ENCODE peak calls at places on chromosomes 6 and 20, in six cellular contexts. Z is heart right ventricle, T is prostate gland, K is endothelial cell of umbilical vein, A is sigmoid colon, D is H9. V is an unnamed sample.

GRCh38 chr6:17705778-17706579 is 746 bp downstream of the NUP153 start:
- DNase-seq in Z (peak; percentile 59), T (peak; percentile 33), K (peak; percentile 70), A (peak; percentile 81), D (peak; percentile 58), V (peak; percentile 51)

GRCh38 chr6:75386050-75386770 is 101.6 kb upstream of the TMEM30A start:
- DNase-seq in Z (no peak), T (no peak), K (no peak), A (no peak), D (no peak), V (no peak)

GRCh38 chr6:154164397-154164796 is 125.4 kb downstream of the OPRM1 start:
- DNase-seq in Z (no peak), T (peak; percentile 40), K (peak; percentile 57), A (peak; percentile 71), D (no peak), V (peak; percentile 81)

GRCh38 chr20:41005361-41005729 is 23.3 kb upstream of the TOP1 start:
- DNase-seq in Z (peak; percentile 82), T (peak; percentile 94), K (peak; percentile 98), A (peak; percentile 97), D (no peak), V (no peak)

GRCh38 chr6:26322645-26323482 is 42.1 kb upstream of the BTN3A2 start:
- DNase-seq in Z (no peak), T (no peak), K (peak; percentile 90), A (no peak), D (peak; percentile 57), V (no peak)

GRCh38 chr6:82890240-82890639 is 175.4 kb downstream of the UBE3D start:
- DNase-seq in Z (no peak), T (no peak), K (no peak), A (no peak), D (no peak), V (no peak)

GRCh38 chr6:113447088-113447831 is 409.9 kb upstream of the MARCKS start:
- DNase-seq in Z (no peak), T (no peak), K (peak; percentile 63), A (no peak), D (no peak), V (no peak)

GRCh38 chr20:32546918-32547752 is 38.0 kb downstream of the NOL4L start:
- DNase-seq in Z (no peak), T (no peak), K (no peak), A (no peak), D (no peak), V (no peak)

GRCh38 chr6:47083586-47084047 is 41.5 kb upstream of the ADGRF1 start:
- DNase-seq in Z (peak; percentile 90), T (peak; percentile 65), K (peak; percentile 83), A (peak; percentile 98), D (no peak), V (no peak)

GRCh38 chr20:25314497-25315417 is 66.9 kb downstream of the PYGB start:
- DNase-seq in Z (no peak), T (no peak), K (no peak), A (peak; percentile 52), D (no peak), V (no peak)

GRCh38 chr20:5730131-5730530 is 20.1 kb upstream of the SHLD1 start:
- DNase-seq in Z (no peak), T (no peak), K (no peak), A (no peak), D (no peak), V (no peak)

GRCh38 chr6:25504661-25505060 is 147.4 kb upstream of the SCGN start:
- DNase-seq in Z (no peak), T (no peak), K (no peak), A (no peak), D (no peak), V (no peak)

GRCh38 chr6:101395345-101395744 is 1.8 kb downstream of the GRIK2 start:
- DNase-seq in Z (no peak), T (no peak), K (no peak), A (no peak), D (no peak), V (no peak)

GRCh38 chr6:158040051-158040803 is 58.6 kb downstream of the SYNJ2 start:
- DNase-seq in Z (no peak), T (no peak), K (peak; percentile 99), A (peak; percentile 71), D (no peak), V (no peak)

GRCh38 chr6:12119085-12119588 is 107.0 kb downstream of the HIVEP1 start:
- DNase-seq in Z (no peak), T (no peak), K (no peak), A (no peak), D (no peak), V (no peak)

GRCh38 chr20:52722926-52723325 is 249.2 kb upstream of the TSHZ2 start:
- DNase-seq in Z (no peak), T (no peak), K (no peak), A (no peak), D (no peak), V (no peak)

GRCh38 chr6:20719980-20720379 is 185.7 kb downstream of the CDKAL1 start:
- DNase-seq in Z (no peak), T (no peak), K (no peak), A (no peak), D (no peak), V (no peak)

GRCh38 chr6:75546401-75546800 is 52.8 kb upstream of the FILIP1 start:
- DNase-seq in Z (no peak), T (no peak), K (peak; percentile 38), A (no peak), D (no peak), V (no peak)

GRCh38 chr20:3560162-3560561 is 89.3 kb downstream of the ATRN start:
- DNase-seq in Z (no peak), T (no peak), K (no peak), A (no peak), D (no peak), V (no peak)

GRCh38 chr20:3563113-3563512 is 92.3 kb downstream of the ATRN start:
- DNase-seq in Z (no peak), T (no peak), K (no peak), A (no peak), D (no peak), V (no peak)

GRCh38 chr20:3560578-3560977 is 89.8 kb downstream of the ATRN start:
- DNase-seq in Z (no peak), T (no peak), K (no peak), A (no peak), D (no peak), V (no peak)

GRCh38 chr20:3565851-3566250 is 95.0 kb downstream of the ATRN start:
- DNase-seq in Z (no peak), T (no peak), K (no peak), A (no peak), D (no peak), V (no peak)

DNA sequence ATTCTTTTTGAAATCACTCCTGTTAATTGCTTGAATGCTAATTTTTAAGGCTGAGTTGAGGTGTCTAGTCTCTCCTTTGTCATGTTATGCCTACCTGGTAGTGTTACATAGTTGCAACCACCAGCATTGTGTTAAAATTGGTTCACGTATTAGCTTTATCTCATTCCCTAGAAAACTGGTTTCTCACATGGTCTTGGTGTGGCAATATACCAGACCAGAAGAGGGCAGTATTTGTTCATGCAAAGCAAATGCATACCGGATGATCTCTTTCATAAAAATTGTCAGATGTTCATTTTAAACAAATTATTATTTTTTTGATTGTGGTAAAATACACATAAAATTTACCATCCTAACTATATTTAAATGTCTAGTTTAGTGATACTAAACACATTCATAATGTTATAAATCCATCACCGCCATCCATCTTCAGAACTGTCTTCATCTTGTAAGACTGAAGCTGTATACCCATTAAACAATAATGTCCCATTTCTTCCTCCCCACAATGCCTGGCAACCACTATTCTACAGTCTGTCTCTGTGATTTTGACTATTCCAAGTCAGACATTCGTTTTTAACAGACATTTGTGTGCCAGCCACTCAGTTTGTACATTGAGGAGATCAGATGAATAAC is 92.8 kb downstream of the ATRN start:
- DNase-seq in Z (no peak), T (no peak), K (peak; percentile 58), A (no peak), D (no peak), V (no peak)
- TF ChIP-seq CTCF in Z (peak; percentile 67), T (peak; percentile 58), K (peak; percentile 55), A (peak; percentile 21), D (peak; percentile 85), V (peak; percentile 69)

DNA sequence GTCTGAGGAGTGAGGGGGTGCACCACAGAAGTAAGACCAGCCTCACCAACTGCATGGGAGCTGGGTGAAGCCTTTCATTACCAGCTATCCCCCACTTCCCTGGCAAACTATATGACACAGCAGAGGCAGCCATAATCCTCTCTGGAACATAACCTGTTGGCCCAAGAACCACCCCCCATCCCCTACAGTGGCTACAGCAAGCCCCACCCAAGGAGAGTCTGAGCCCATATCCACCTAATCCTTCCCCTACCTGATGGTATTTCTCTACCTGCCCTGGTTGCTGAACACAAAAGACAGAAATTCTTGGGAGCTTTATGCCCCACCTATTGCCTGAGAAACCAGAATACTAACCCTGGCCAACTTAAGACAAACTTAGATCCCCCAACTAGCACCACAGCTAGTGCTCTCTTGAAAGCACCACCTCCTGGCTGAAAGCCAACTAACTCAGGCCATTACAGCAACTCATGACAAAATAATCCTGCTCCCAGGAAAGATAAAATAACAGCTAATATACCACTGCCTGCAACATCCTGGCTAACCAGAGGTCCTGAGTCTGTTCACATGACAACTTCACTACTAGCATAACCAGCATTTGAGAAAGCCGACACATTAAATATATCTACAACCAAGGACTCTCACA is 11.2 kb downstream of the RNGTT start:
- DNase-seq in Z (no peak), T (no peak), K (no peak), A (no peak), D (no peak), V (no peak)
- H3K27ac ChIP-seq in Z (no peak overlapping the region), T (no peak overlapping the region), K (no peak overlapping the region), A (no peak overlapping the region), D (no peak overlapping the region), V (no peak overlapping the region)

GRCh38 chr20:49396230-49396629 is 86.2 kb downstream of the KCNB1 start:
- DNase-seq in Z (no peak), T (no peak), K (no peak), A (no peak), D (no peak), V (no peak)
- TF ChIP-seq CTCF in Z (no peak), T (no peak), K (no peak), A (no peak), D (peak; percentile 47), V (no peak)

DNA sequence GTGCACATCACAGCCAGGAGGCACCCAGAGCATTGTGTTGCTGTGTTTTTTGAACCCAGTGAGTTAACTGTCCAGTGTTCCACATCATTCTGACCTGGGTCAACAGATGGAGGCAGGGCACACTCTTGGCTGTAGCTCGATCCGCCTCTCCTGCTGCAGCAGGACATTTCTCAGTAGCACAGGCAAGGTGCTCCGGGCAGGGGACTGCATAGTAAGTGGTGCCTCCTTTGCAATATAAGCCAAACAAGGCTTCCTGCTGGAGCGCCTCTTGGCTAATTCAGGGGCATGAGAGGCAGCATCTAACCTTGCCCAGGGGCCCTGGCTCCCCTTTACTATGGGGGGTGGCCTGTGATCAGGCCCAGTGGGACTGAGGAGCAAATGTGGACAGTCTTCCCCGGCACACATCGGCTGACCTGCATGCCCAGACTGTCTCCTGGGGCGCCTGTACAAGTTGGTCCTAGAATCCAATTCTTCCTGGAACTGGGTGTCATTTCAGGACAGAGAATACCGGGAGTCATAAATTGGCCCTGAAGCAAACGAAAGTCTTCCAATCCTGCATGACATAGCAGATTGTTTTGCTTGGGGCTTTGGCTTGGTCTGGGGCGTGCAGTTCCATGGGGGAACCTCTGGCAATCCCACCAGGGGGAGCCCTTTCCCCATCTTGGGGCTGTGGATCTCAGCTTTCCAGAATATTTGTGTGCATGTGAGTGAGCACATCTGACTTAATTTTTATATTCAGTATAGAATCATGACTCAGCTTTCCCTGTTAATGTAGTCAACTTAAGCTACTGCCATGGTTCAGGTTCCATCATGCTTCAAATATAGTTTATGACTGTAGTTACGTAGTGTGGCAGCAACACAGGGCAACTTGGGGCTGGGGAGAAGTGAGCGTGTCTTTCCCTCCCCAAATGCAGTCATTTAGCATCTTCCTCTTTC is 56.0 kb upstream of the DDR1 start:
- DNase-seq in Z (peak; percentile 87), T (peak; percentile 93), K (peak; percentile 92), A (peak; percentile 96), D (peak; percentile 79), V (peak; percentile 80)
- H3K27ac ChIP-seq in Z (peak overlapping the region; percentile 78), T (peak overlapping the region; percentile 59), K (no peak overlapping the region), A (peak overlapping the region; percentile 86), D (no peak overlapping the region), V (peak overlapping the region; percentile 64)